ENCODE peak calls at places on chromosomes 6 and 20, in ten cellular contexts. R is small intestine; O is CD8-positive, alpha-beta T cell; J is cardiac muscle cell; N is thyroid gland; M is GM23248; I is endothelial cell of umbilical vein; F is AG04450; G is HCT116; L is transverse colon. V is an unnamed sample.

GRCh38 chr6:106546322-106547052 is 82.8 kb downstream of the RTN4IP1 start:
- DNase-seq in F (peak; percentile 37), I (no peak), M (peak; percentile 90), O (no peak), G (peak; percentile 76), N (no peak), R (no peak), L (no peak), J (no peak), V (no peak)

GRCh38 chr6:100549406-100550167 is 84.9 kb upstream of the SIM1 start:
- DNase-seq in G (no peak), J (no peak), F (peak; percentile 39), M (peak; percentile 28), N (no peak), I (no peak), O (no peak), L (no peak), R (no peak), V (no peak)

GRCh38 chr6:122790740-122791679 is 2.0 kb downstream of the SMPDL3A start:
- DNase-seq in M (no peak), F (no peak), R (peak; percentile 86), J (peak; percentile 39), I (no peak), N (peak; percentile 29), O (no peak), G (no peak), L (no peak), V (peak; percentile 52)

GRCh38 chr6:144447487-144447886 is 162.4 kb downstream of the UTRN start:
- DNase-seq in R (no peak), J (no peak), G (no peak), I (peak; percentile 55), N (no peak), M (peak; percentile 76), F (no peak), L (no peak), O (no peak), V (no peak)

GRCh38 chr20:56896447-56896846 is 267.3 kb downstream of the TFAP2C start:
- DNase-seq in I (no peak), G (no peak), O (no peak), J (no peak), R (no peak), F (no peak), L (no peak), N (no peak), M (no peak), V (no peak)

GRCh38 chr20:1648101-1648500 is 9.5 kb downstream of the SIRPG start:
- DNase-seq in R (no peak), L (no peak), G (no peak), J (no peak), M (peak; percentile 39), I (no peak), O (no peak), N (no peak), F (no peak), V (no peak)

GRCh38 chr20:44467289-44467883 is 8.3 kb upstream of the TTPAL start:
- DNase-seq in J (peak; percentile 8), M (no peak), F (no peak), R (no peak), I (no peak), O (no peak), N (peak; percentile 27), G (no peak), L (no peak), V (no peak)

GRCh38 chr6:124679392-124679791 is 282.8 kb upstream of the RNF217 start:
- DNase-seq in F (no peak), O (no peak), L (no peak), M (peak; percentile 42), N (no peak), G (no peak), R (no peak), J (no peak), I (no peak), V (no peak)

GRCh38 chr20:64140956-64141355 is 23.3 kb upstream of the MYT1 start:
- DNase-seq in G (no peak), R (no peak), O (no peak), F (no peak), M (no peak), L (no peak), N (no peak), J (no peak), I (no peak), V (no peak)

GRCh38 chr20:64143018-64143801 is 21.0 kb upstream of the MYT1 start:
- DNase-seq in O (no peak), I (no peak), R (no peak), F (no peak), N (no peak), G (no peak), L (no peak), M (no peak), J (no peak), V (no peak)

GRCh38 chr20:64144144-64144912 is 19.9 kb upstream of the MYT1 start:
- DNase-seq in N (no peak), J (no peak), I (no peak), F (no peak), G (no peak), O (no peak), L (no peak), M (no peak), R (no peak), V (peak; percentile 14)

GRCh38 chr20:64140421-64140820 is 23.8 kb upstream of the MYT1 start:
- DNase-seq in O (no peak), M (no peak), N (no peak), G (no peak), L (no peak), R (no peak), I (no peak), F (no peak), J (no peak), V (no peak)

DNA sequence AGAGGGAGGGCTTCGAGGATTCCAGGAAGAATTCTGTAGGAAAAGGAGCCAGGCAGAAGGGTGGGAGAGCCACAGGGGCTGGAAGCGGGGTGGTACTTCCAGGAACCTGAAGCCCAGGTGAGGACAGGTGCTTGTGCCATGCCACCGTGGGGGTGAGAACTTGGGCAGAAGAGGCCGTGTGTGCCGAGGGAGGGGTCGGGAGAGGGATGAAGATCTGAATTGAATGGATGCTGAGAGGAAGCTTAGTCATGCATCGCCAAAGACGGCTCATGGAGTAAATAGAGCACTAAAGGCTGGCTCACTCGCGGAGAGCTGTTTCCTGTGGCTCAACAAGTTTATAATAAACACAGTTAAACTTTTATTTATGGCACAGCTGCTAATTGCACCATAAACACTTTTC is 21.7 kb upstream of the MYT1 start:
- DNase-seq in N (no peak), O (no peak), L (no peak), J (no peak), G (no peak), M (no peak), I (peak; percentile 9), R (no peak), F (no peak), V (no peak)
- H3K27me3 ChIP-seq in N (no peaks in the 10 kb centered on the region), O (no peaks in the 10 kb centered on the region), L (peaks cover 11% of the 10 kb centered on the region), J (no peaks in the 10 kb centered on the region), G (no peaks in the 10 kb centered on the region), M (peaks cover 8% of the 10 kb centered on the region), I (no peaks in the 10 kb centered on the region), R (no peaks in the 10 kb centered on the region), F (peaks cover 8% of the 10 kb centered on the region), V (no peaks in the 10 kb centered on the region)

GRCh38 chr6:1145756-1146218 is 166.1 kb upstream of the FOXQ1 start:
- DNase-seq in I (no peak), R (no peak), L (no peak), J (no peak), O (no peak), M (no peak), F (no peak), G (no peak), N (no peak), V (no peak)

GRCh38 chr6:1146500-1146899 is 165.4 kb upstream of the FOXQ1 start:
- DNase-seq in J (no peak), N (no peak), R (no peak), F (no peak), I (no peak), L (no peak), O (no peak), G (no peak), M (no peak), V (no peak)

GRCh38 chr6:1139155-1139890 is 172.6 kb upstream of the FOXQ1 start:
- DNase-seq in L (no peak), M (no peak), J (no peak), F (no peak), G (no peak), R (no peak), O (no peak), I (no peak), N (no peak), V (no peak)

GRCh38 chr6:1143655-1144054 is 168.2 kb upstream of the FOXQ1 start:
- DNase-seq in N (no peak), I (no peak), L (no peak), J (no peak), G (no peak), R (no peak), O (no peak), F (peak; percentile 56), M (peak; percentile 57), V (no peak)

GRCh38 chr6:1144842-1145755 is 166.8 kb upstream of the FOXQ1 start:
- DNase-seq in J (no peak), I (no peak), N (no peak), O (no peak), F (peak; percentile 33), G (no peak), R (no peak), M (peak; percentile 84), L (no peak), V (no peak)
- H3K27me3 ChIP-seq in J (peaks cover 2% of the 10 kb centered on the region), I (no peaks in the 10 kb centered on the region), N (no peaks in the 10 kb centered on the region), O (peaks cover 2% of the 10 kb centered on the region), F (no peaks in the 10 kb centered on the region), G (peaks cover under 1% of the 10 kb centered on the region), R (peaks cover 2% of the 10 kb centered on the region), M (peaks cover 3% of the 10 kb centered on the region), L (peaks cover 9% of the 10 kb centered on the region), V (no peaks in the 10 kb centered on the region)

GRCh38 chr6:168455847-168456530 is 15.0 kb downstream of the SMOC2 start:
- DNase-seq in L (no peak), F (no peak), N (no peak), M (no peak), J (no peak), R (peak; percentile 16), O (no peak), I (no peak), G (no peak), V (no peak)

GRCh38 chr6:168456907-168457771 is 16.2 kb downstream of the SMOC2 start:
- DNase-seq in O (no peak), N (no peak), G (no peak), R (no peak), L (no peak), M (no peak), F (no peak), I (no peak), J (no peak), V (no peak)

GRCh38 chr6:168459572-168459971 is 18.6 kb downstream of the SMOC2 start:
- DNase-seq in M (no peak), O (no peak), L (no peak), I (no peak), F (no peak), R (no peak), J (no peak), N (no peak), G (no peak), V (peak; percentile 47)

GRCh38 chr6:168462454-168462853 is 21.5 kb downstream of the SMOC2 start:
- DNase-seq in L (no peak), O (no peak), I (no peak), G (no peak), N (no peak), J (no peak), M (no peak), R (no peak), F (no peak), V (no peak)

DNA sequence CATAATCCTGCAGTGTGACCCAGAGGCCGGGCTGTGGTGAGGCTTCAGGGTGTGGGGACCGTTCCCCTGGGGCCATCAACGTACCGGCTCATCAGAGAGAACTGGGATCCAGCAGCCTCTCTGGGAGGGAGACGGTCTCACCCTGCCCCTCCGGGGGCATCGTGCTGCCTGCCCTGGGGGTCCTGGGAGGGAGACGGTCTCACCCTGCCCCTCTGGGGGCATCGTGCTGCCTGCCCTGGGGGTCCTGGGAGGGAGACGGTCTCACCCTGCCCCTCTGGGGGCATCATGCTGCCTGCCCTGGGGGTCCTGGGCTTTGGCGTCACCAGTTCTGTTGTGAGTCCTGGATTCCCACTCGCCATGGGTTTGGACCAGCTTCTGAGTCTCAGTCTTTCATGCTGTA is 17.1 kb downstream of the SMOC2 start:
- DNase-seq in I (no peak), J (no peak), O (no peak), N (no peak), F (no peak), M (no peak), L (no peak), R (no peak), G (no peak), V (peak; percentile 57)
- H3K27me3 ChIP-seq in I (no peaks in the 10 kb centered on the region), J (no peaks in the 10 kb centered on the region), O (no peaks in the 10 kb centered on the region), N (no peaks in the 10 kb centered on the region), F (no peaks in the 10 kb centered on the region), M (no peaks in the 10 kb centered on the region), L (no peaks in the 10 kb centered on the region), R (no peaks in the 10 kb centered on the region), G (peaks cover 17% of the 10 kb centered on the region), V (no peaks in the 10 kb centered on the region)

DNA sequence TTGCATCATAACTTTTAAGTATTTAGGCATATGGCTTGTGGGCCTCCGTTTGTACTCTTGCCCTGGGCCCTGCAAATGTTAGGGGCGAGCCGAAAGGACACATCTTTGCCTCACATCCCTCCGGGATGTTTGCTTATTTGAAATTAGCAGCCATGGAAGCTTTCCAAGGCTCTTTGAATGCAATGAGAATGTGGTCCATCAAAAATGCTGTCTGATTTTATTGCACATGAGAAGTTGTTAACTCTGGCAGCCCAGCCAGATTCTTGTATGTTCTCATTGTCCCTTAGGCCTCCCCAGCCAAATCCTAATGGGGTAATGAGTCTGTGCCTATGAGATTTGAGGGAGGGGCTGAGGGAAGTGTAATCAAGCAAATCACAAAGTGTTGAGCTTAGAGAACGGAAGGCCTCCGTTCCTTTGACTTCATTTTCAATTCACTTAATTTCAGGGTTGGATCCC is 261.2 kb upstream of the MARCKS start:
- DNase-seq in F (no peak), I (no peak), L (no peak), G (no peak), J (no peak), M (peak; percentile 57), O (no peak), R (no peak), N (no peak), V (no peak)
- H3K27me3 ChIP-seq in F (no peaks in the 10 kb centered on the region), I (no peaks in the 10 kb centered on the region), L (no peaks in the 10 kb centered on the region), G (no peaks in the 10 kb centered on the region), J (no peaks in the 10 kb centered on the region), M (no peaks in the 10 kb centered on the region), O (no peaks in the 10 kb centered on the region), R (no peaks in the 10 kb centered on the region), N (no peaks in the 10 kb centered on the region), V (no peaks in the 10 kb centered on the region)

V was measured in upper lobe of left lung.